ENCODE peak calls at places on chromosome 13, in nine cellular contexts. U, H, A, M, S, Q, K, O and C are unnamed samples.

GRCh38 chr13:79659161-79659560 is 178.2 kb downstream of the NDFIP2 start:
- DNase-seq in U (peak), H (no peak), A (peak), M (no peak), S (no peak), Q (no peak), K (no peak), O (no peak), C (no peak)

GRCh38 chr13:53206455-53206854 is 177.8 kb downstream of the OLFM4 start:
- DNase-seq in U (no peak), H (no peak), A (no peak), M (no peak), S (no peak), Q (no peak), K (no peak), O (no peak), C (no peak)

GRCh38 chr13:94534171-94534570 is 54.7 kb upstream of the DCT start:
- DNase-seq in U (no peak), H (no peak), A (no peak), M (no peak), S (peak), Q (no peak), K (no peak), O (no peak), C (no peak)

GRCh38 chr13:33545492-33545891 is 259.9 kb upstream of the STARD13 start:
- DNase-seq in U (no peak), H (no peak), A (no peak), M (no peak), S (no peak), Q (no peak), K (no peak), O (no peak), C (peak)

GRCh38 chr13:39510296-39510695 is 92.7 kb downstream of the LHFPL6 start:
- DNase-seq in U (no peak), H (no peak), A (no peak), M (no peak), S (no peak), Q (no peak), K (no peak), O (no peak), C (no peak)

GRCh38 chr13:20492641-20493040 is 33.0 kb downstream of the CRYL1 start:
- DNase-seq in U (peak), H (peak), A (no peak), M (peak), S (no peak), Q (peak), K (no peak), O (no peak), C (peak)

GRCh38 chr13:39095500-39095899 is 57.2 kb downstream of the NHLRC3 start:
- DNase-seq in U (no peak), H (no peak), A (no peak), M (no peak), S (no peak), Q (no peak), K (no peak), O (no peak), C (no peak)

GRCh38 chr13:73110814-73111213 is 52.0 kb downstream of the KLF5 start:
- DNase-seq in U (no peak), H (no peak), A (no peak), M (no peak), S (no peak), Q (peak), K (no peak), O (no peak), C (no peak)

GRCh38 chr13:67224148-67224846 is 5.8 kb downstream of the PCDH9 start:
- DNase-seq in U (peak), H (peak), A (peak), M (peak), S (peak), Q (peak), K (peak), O (peak), C (peak)

GRCh38 chr13:34179481-34179880 is 361.5 kb downstream of the RFC3 start:
- DNase-seq in U (peak), H (no peak), A (no peak), M (no peak), S (peak), Q (peak), K (no peak), O (no peak), C (no peak)

GRCh38 chr13:112836940-112837339 is 132.1 kb upstream of the MCF2L start:
- DNase-seq in U (no peak), H (no peak), A (no peak), M (no peak), S (no peak), Q (no peak), K (no peak), O (no peak), C (no peak)

GRCh38 chr13:112837371-112838037 is 131.5 kb upstream of the MCF2L start:
- DNase-seq in U (no peak), H (no peak), A (no peak), M (no peak), S (no peak), Q (no peak), K (no peak), O (no peak), C (no peak)

GRCh38 chr13:112838038-112838965 is 130.7 kb upstream of the MCF2L start:
- DNase-seq in U (no peak), H (no peak), A (peak), M (no peak), S (no peak), Q (peak), K (no peak), O (no peak), C (no peak)

GRCh38 chr13:112840472-112841302 is 128.3 kb upstream of the MCF2L start:
- DNase-seq in U (no peak), H (no peak), A (no peak), M (no peak), S (no peak), Q (no peak), K (no peak), O (no peak), C (no peak)

DNA sequence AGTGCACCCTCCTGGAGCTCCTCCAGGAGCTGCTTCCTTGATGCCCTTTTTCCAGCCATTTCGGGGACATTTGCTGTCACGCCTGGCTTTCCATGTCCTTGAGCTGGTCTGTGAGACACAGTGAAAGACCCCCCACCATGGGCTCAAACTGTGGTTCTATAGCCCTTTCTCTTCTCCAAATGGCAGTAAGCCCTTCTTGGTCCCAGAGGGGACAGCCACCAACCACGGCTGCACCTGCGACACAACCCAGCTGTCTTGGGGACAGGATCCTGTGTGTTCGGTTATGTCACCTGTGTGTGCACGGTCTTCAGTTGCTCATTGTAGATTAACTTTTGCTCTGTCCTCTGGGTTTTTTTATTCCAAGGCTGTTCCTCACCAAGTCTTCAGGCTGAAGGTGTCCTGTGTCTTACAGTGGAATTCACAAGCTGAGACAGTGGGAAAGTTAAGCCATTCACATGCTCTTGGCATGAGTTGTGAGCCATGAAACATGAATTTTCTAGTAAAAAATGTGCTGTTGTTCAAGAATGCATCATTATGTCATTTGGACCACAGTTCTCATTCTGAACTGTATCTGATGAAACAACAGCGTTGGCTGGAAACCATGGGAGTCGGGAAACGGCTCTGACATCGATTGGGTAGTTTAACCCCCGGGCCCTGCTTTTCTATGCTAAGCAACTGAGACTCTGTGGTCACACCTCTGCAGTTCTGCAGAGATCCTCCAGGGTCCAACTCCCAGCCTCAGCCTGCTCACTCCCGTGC is 129.5 kb upstream of the MCF2L start:
- DNase-seq in U (no peak), H (no peak), A (no peak), M (no peak), S (peak), Q (peak), K (no peak), O (no peak), C (no peak)
- TF ChIP-seq CTCF in U (no peak), H (no peak), A (no peak), M (no peak), S (no peak), Q (peak), K (no peak), O (no peak), C (no peak)

DNA sequence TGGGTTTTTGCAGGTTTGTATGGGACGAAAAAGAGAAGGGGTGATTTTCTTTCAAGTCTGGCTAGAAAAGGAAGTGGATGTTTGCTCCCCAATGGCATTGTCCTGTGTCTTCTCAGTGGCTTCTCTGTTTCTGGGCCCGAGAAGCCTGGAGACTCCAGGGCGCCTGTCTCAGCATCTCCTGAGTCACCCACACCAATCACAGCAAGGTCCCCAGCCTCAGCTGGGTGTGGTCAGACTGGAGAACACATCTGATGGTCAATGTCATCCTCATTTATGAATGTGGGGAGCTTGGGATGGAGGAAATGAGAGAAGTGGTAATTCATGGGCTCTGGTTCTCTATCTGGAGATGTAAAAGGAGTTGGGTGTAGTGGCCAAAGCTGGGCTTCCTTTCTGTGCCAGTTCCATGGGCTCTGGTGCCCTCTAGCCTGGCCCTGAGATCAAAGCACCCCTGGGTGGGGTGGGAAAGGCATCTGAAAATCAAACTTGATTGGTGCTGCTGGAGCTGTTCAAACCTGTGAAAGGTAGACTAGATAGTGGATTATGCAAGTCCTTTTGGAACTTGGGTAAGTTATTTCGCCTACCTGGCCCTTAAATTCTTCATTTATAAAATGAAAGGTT is 13.4 kb downstream of the RASL11A start:
- DNase-seq in U (no peak), H (peak), A (no peak), M (no peak), S (no peak), Q (no peak), K (peak), O (no peak), C (peak)
- TF ChIP-seq CTCF in U (peak), H (peak), A (peak), M (no peak), S (peak), Q (peak), K (no peak), O (peak), C (no peak)

GRCh38 chr13:70964124-70964523 is 855.9 kb upstream of the KLHL1 start:
- DNase-seq in U (peak), H (no peak), A (no peak), M (no peak), S (no peak), Q (no peak), K (no peak), O (no peak), C (peak)

GRCh38 chr13:70959376-70959775 is 851.1 kb upstream of the KLHL1 start:
- DNase-seq in U (no peak), H (no peak), A (no peak), M (no peak), S (no peak), Q (no peak), K (no peak), O (no peak), C (no peak)

GRCh38 chr13:70960841-70961443 is 852.7 kb upstream of the KLHL1 start:
- DNase-seq in U (peak), H (no peak), A (no peak), M (no peak), S (peak), Q (no peak), K (no peak), O (no peak), C (no peak)
- TF ChIP-seq CTCF in U (peak), H (peak), A (peak), M (peak), S (peak), Q (peak), K (peak), O (peak), C (no peak)

GRCh38 chr13:106132216-106132615 is 403.2 kb downstream of the EFNB2 start:
- DNase-seq in U (no peak), H (no peak), A (no peak), M (no peak), S (no peak), Q (no peak), K (no peak), O (no peak), C (no peak)
- TF ChIP-seq CTCF in U (no peak), H (no peak), A (no peak), M (no peak), S (no peak), Q (no peak), K (no peak), O (no peak), C (no peak)

DNA sequence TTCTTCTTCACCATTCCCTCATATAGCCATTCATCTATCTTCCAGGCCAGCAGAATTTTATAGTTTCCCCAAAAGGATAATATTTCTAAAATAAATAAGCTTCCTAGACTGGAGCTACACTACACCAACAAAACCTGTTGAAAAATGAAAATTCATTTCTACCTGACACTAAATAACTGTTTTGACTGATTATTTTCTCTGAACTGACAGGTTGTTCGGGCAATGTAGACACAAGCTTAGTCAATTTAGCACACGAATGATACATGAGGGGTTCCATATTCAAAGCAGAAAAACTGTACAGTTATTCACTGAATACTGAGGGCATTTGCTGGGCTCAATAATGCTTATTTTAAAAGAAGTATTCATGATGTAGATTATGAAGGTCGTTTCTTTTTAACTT is 589.7 kb downstream of the LIG4 start:
- DNase-seq in U (no peak), H (no peak), A (no peak), M (no peak), S (no peak), Q (no peak), K (no peak), O (no peak), C (no peak)
- TF ChIP-seq CTCF in U (no peak), H (no peak), A (no peak), M (no peak), S (no peak), Q (no peak), K (no peak), O (no peak), C (no peak)